ENCODE peak calls at places on chromosomes 5 and 9, in ten cellular contexts. One of them, this sample, is unnamed.

GRCh38 chr9:13970018-13970417 is 343.9 kb downstream of the NFIB start:
- DNase-seq in neural progenitor cell: no peak
- DNase-seq in mucosa of descending colon: no peak
- DNase-seq in WTC11: no peak
- DNase-seq in body of pancreas: no peak
- DNase-seq in GM13977: no peak
- DNase-seq in IMR-90: no peak
- DNase-seq in GM12865: no peak
- DNase-seq in CD4-positive, alpha-beta T cell: no peak
- DNase-seq in thyroid gland: no peak
- DNase-seq in this sample: no peak

GRCh38 chr9:18678846-18679245 is 204.9 kb downstream of the ADAMTSL1 start:
- DNase-seq in body of pancreas: no peak
- DNase-seq in WTC11: no peak
- DNase-seq in CD4-positive, alpha-beta T cell: no peak
- DNase-seq in mucosa of descending colon: no peak
- DNase-seq in GM12865: no peak
- DNase-seq in IMR-90: no peak
- DNase-seq in GM13977: no peak
- DNase-seq in thyroid gland: no peak
- DNase-seq in neural progenitor cell: no peak
- DNase-seq in this sample: no peak

GRCh38 chr9:17742065-17742464 is 163.2 kb downstream of the SH3GL2 start:
- DNase-seq in neural progenitor cell: peak; percentile 65
- DNase-seq in body of pancreas: no peak
- DNase-seq in GM12865: no peak
- DNase-seq in mucosa of descending colon: no peak
- DNase-seq in thyroid gland: no peak
- DNase-seq in CD4-positive, alpha-beta T cell: no peak
- DNase-seq in GM13977: no peak
- DNase-seq in IMR-90: no peak
- DNase-seq in WTC11: peak; percentile 17
- DNase-seq in this sample: no peak

GRCh38 chr5:151795426-151795825 is 23.7 kb downstream of the G3BP1 start:
- DNase-seq in mucosa of descending colon: no peak
- DNase-seq in neural progenitor cell: no peak
- DNase-seq in IMR-90: no peak
- DNase-seq in GM12865: no peak
- DNase-seq in GM13977: no peak
- DNase-seq in WTC11: no peak
- DNase-seq in CD4-positive, alpha-beta T cell: no peak
- DNase-seq in body of pancreas: no peak
- DNase-seq in thyroid gland: no peak
- DNase-seq in this sample: no peak

GRCh38 chr9:126558051-126558665 is 55.6 kb upstream of the LMX1B start:
- DNase-seq in body of pancreas: peak; percentile 72
- DNase-seq in neural progenitor cell: peak; percentile 68
- DNase-seq in GM13977: peak; percentile 86
- DNase-seq in thyroid gland: peak; percentile 85
- DNase-seq in mucosa of descending colon: no peak
- DNase-seq in CD4-positive, alpha-beta T cell: peak; percentile 62
- DNase-seq in IMR-90: peak; percentile 22
- DNase-seq in WTC11: peak; percentile 85
- DNase-seq in GM12865: peak; percentile 61
- DNase-seq in this sample: peak; percentile 84

GRCh38 chr5:60295423-60295822 is 401.9 kb upstream of the PDE4D start:
- DNase-seq in WTC11: peak; percentile 43
- DNase-seq in CD4-positive, alpha-beta T cell: no peak
- DNase-seq in GM13977: no peak
- DNase-seq in GM12865: peak; percentile 57
- DNase-seq in mucosa of descending colon: no peak
- DNase-seq in IMR-90: peak; percentile 5
- DNase-seq in body of pancreas: peak; percentile 25
- DNase-seq in neural progenitor cell: peak; percentile 68
- DNase-seq in thyroid gland: peak; percentile 17
- DNase-seq in this sample: peak; percentile 9

GRCh38 chr5:21646469-21646868 is 1206.7 kb downstream of the CDH12 start:
- DNase-seq in mucosa of descending colon: no peak
- DNase-seq in IMR-90: peak; percentile 40
- DNase-seq in CD4-positive, alpha-beta T cell: no peak
- DNase-seq in thyroid gland: no peak
- DNase-seq in body of pancreas: no peak
- DNase-seq in neural progenitor cell: no peak
- DNase-seq in GM12865: no peak
- DNase-seq in GM13977: no peak
- DNase-seq in WTC11: no peak
- DNase-seq in this sample: no peak

GRCh38 chr5:7078901-7079300 is 317.0 kb upstream of the ADCY2 start:
- DNase-seq in GM12865: peak; percentile 3
- DNase-seq in CD4-positive, alpha-beta T cell: no peak
- DNase-seq in neural progenitor cell: peak; percentile 66
- DNase-seq in IMR-90: no peak
- DNase-seq in WTC11: peak; percentile 50
- DNase-seq in thyroid gland: no peak
- DNase-seq in GM13977: no peak
- DNase-seq in body of pancreas: no peak
- DNase-seq in mucosa of descending colon: no peak
- DNase-seq in this sample: no peak

GRCh38 chr5:171984748-171985419 is 21.6 kb downstream of the FBXW11 start:
- DNase-seq in mucosa of descending colon: no peak
- DNase-seq in body of pancreas: no peak
- DNase-seq in WTC11: no peak
- DNase-seq in GM12865: peak; percentile 58
- DNase-seq in GM13977: no peak
- DNase-seq in IMR-90: peak; percentile 98
- DNase-seq in CD4-positive, alpha-beta T cell: no peak
- DNase-seq in thyroid gland: no peak
- DNase-seq in neural progenitor cell: no peak
- DNase-seq in this sample: no peak

GRCh38 chr5:144522698-144523097 is 352.0 kb downstream of the KCTD16 start:
- DNase-seq in mucosa of descending colon: no peak
- DNase-seq in thyroid gland: no peak
- DNase-seq in WTC11: no peak
- DNase-seq in GM13977: no peak
- DNase-seq in neural progenitor cell: no peak
- DNase-seq in body of pancreas: no peak
- DNase-seq in IMR-90: no peak
- DNase-seq in GM12865: no peak
- DNase-seq in CD4-positive, alpha-beta T cell: no peak
- DNase-seq in this sample: no peak

GRCh38 chr5:25754895-25755294 is 1110.1 kb upstream of the CDH10 start:
- DNase-seq in IMR-90: no peak
- DNase-seq in body of pancreas: no peak
- DNase-seq in GM13977: no peak
- DNase-seq in mucosa of descending colon: no peak
- DNase-seq in WTC11: no peak
- DNase-seq in GM12865: peak; percentile 1
- DNase-seq in thyroid gland: no peak
- DNase-seq in neural progenitor cell: peak; percentile 21
- DNase-seq in CD4-positive, alpha-beta T cell: no peak
- DNase-seq in this sample: no peak

GRCh38 chr5:24363789-24364534 is 280.8 kb downstream of the CDH10 start:
- DNase-seq in CD4-positive, alpha-beta T cell: no peak
- DNase-seq in IMR-90: no peak
- DNase-seq in GM12865: no peak
- DNase-seq in GM13977: no peak
- DNase-seq in mucosa of descending colon: no peak
- DNase-seq in thyroid gland: no peak
- DNase-seq in neural progenitor cell: no peak
- DNase-seq in body of pancreas: no peak
- DNase-seq in WTC11: no peak
- DNase-seq in this sample: no peak

GRCh38 chr5:105868038-105868775 is 1802.5 kb downstream of the EFNA5 start:
- DNase-seq in thyroid gland: no peak
- DNase-seq in neural progenitor cell: no peak
- DNase-seq in CD4-positive, alpha-beta T cell: no peak
- DNase-seq in GM12865: no peak
- DNase-seq in GM13977: no peak
- DNase-seq in IMR-90: no peak
- DNase-seq in mucosa of descending colon: no peak
- DNase-seq in body of pancreas: peak; percentile 15
- DNase-seq in WTC11: no peak
- DNase-seq in this sample: no peak

GRCh38 chr5:73908440-73908839 is 282.4 kb downstream of the ARHGEF28 start:
- DNase-seq in mucosa of descending colon: no peak
- DNase-seq in CD4-positive, alpha-beta T cell: no peak
- DNase-seq in thyroid gland: no peak
- DNase-seq in GM13977: no peak
- DNase-seq in IMR-90: no peak
- DNase-seq in body of pancreas: no peak
- DNase-seq in neural progenitor cell: no peak
- DNase-seq in WTC11: no peak
- DNase-seq in GM12865: no peak
- DNase-seq in this sample: no peak

GRCh38 chr5:154254886-154255285 is 64.4 kb downstream of the GALNT10 start:
- DNase-seq in neural progenitor cell: no peak
- DNase-seq in CD4-positive, alpha-beta T cell: no peak
- DNase-seq in thyroid gland: no peak
- DNase-seq in WTC11: no peak
- DNase-seq in mucosa of descending colon: no peak
- DNase-seq in IMR-90: no peak
- DNase-seq in GM12865: no peak
- DNase-seq in body of pancreas: no peak
- DNase-seq in GM13977: no peak
- DNase-seq in this sample: no peak

GRCh38 chr9:128244443-128245226 is 31.2 kb downstream of the GOLGA2 start:
- DNase-seq in WTC11: peak; percentile 74
- DNase-seq in IMR-90: peak; percentile 86
- DNase-seq in mucosa of descending colon: peak; percentile 83
- DNase-seq in body of pancreas: peak; percentile 47
- DNase-seq in GM12865: no peak
- DNase-seq in neural progenitor cell: peak; percentile 62
- DNase-seq in CD4-positive, alpha-beta T cell: no peak
- DNase-seq in GM13977: no peak
- DNase-seq in thyroid gland: peak; percentile 35
- DNase-seq in this sample: no peak

GRCh38 chr5:149549461-149550266 is 1.6 kb downstream of the CSNK1A1 start:
- DNase-seq in GM12865: peak; percentile 76
- DNase-seq in mucosa of descending colon: no peak
- DNase-seq in WTC11: no peak
- DNase-seq in body of pancreas: no peak
- DNase-seq in neural progenitor cell: peak; percentile 71
- DNase-seq in CD4-positive, alpha-beta T cell: no peak
- DNase-seq in GM13977: peak; percentile 49
- DNase-seq in IMR-90: peak; percentile 66
- DNase-seq in thyroid gland: peak; percentile 19
- DNase-seq in this sample: peak; percentile 57

GRCh38 chr9:4849364-4849763 is 56.6 kb downstream of the RCL1 start:
- DNase-seq in thyroid gland: no peak
- DNase-seq in CD4-positive, alpha-beta T cell: no peak
- DNase-seq in body of pancreas: no peak
- DNase-seq in GM12865: no peak
- DNase-seq in neural progenitor cell: no peak
- DNase-seq in GM13977: no peak
- DNase-seq in WTC11: no peak
- DNase-seq in mucosa of descending colon: no peak
- DNase-seq in IMR-90: no peak
- DNase-seq in this sample: no peak
- TF ChIP-seq CTCF in thyroid gland: peak; percentile 19
- TF ChIP-seq CTCF in CD4-positive, alpha-beta T cell: no peak
- TF ChIP-seq CTCF in body of pancreas: no peak
- TF ChIP-seq CTCF in GM12865: no peak
- TF ChIP-seq CTCF in neural progenitor cell: no peak
- TF ChIP-seq CTCF in GM13977: no peak
- TF ChIP-seq CTCF in WTC11: no peak
- TF ChIP-seq CTCF in mucosa of descending colon: no peak
- TF ChIP-seq CTCF in IMR-90: no peak
- TF ChIP-seq CTCF in this sample: peak; percentile 6

GRCh38 chr5:16550316-16550952 is 66.4 kb downstream of the RETREG1 start:
- DNase-seq in thyroid gland: peak; percentile 27
- DNase-seq in WTC11: peak; percentile 56
- DNase-seq in mucosa of descending colon: no peak
- DNase-seq in GM12865: peak; percentile 78
- DNase-seq in body of pancreas: peak; percentile 68
- DNase-seq in CD4-positive, alpha-beta T cell: no peak
- DNase-seq in IMR-90: peak; percentile 49
- DNase-seq in GM13977: peak; percentile 63
- DNase-seq in neural progenitor cell: peak; percentile 68
- DNase-seq in this sample: peak; percentile 60

GRCh38 chr5:16551628-16552027 is 65.2 kb downstream of the RETREG1 start:
- DNase-seq in thyroid gland: no peak
- DNase-seq in IMR-90: no peak
- DNase-seq in GM12865: no peak
- DNase-seq in WTC11: no peak
- DNase-seq in body of pancreas: no peak
- DNase-seq in GM13977: no peak
- DNase-seq in mucosa of descending colon: no peak
- DNase-seq in neural progenitor cell: no peak
- DNase-seq in CD4-positive, alpha-beta T cell: no peak
- DNase-seq in this sample: no peak

GRCh38 chr5:16554110-16554509 is 62.7 kb downstream of the RETREG1 start:
- DNase-seq in body of pancreas: peak; percentile 41
- DNase-seq in IMR-90: no peak
- DNase-seq in GM13977: no peak
- DNase-seq in GM12865: no peak
- DNase-seq in mucosa of descending colon: peak; percentile 62
- DNase-seq in CD4-positive, alpha-beta T cell: no peak
- DNase-seq in WTC11: no peak
- DNase-seq in neural progenitor cell: no peak
- DNase-seq in thyroid gland: no peak
- DNase-seq in this sample: no peak

GRCh38 chr5:16549491-16550233 is 67.1 kb downstream of the RETREG1 start:
- DNase-seq in GM12865: no peak
- DNase-seq in mucosa of descending colon: no peak
- DNase-seq in thyroid gland: no peak
- DNase-seq in body of pancreas: no peak
- DNase-seq in GM13977: no peak
- DNase-seq in IMR-90: no peak
- DNase-seq in WTC11: no peak
- DNase-seq in neural progenitor cell: no peak
- DNase-seq in CD4-positive, alpha-beta T cell: no peak
- DNase-seq in this sample: no peak

GRCh38 chr5:16552666-16553343 is 64.0 kb downstream of the RETREG1 start:
- DNase-seq in IMR-90: peak; percentile 55
- DNase-seq in body of pancreas: peak; percentile 89
- DNase-seq in WTC11: peak; percentile 83
- DNase-seq in mucosa of descending colon: peak; percentile 66
- DNase-seq in CD4-positive, alpha-beta T cell: peak; percentile 26
- DNase-seq in thyroid gland: peak; percentile 90
- DNase-seq in neural progenitor cell: peak; percentile 84
- DNase-seq in GM13977: peak; percentile 37
- DNase-seq in GM12865: peak; percentile 65
- DNase-seq in this sample: peak; percentile 44
- TF ChIP-seq CTCF in IMR-90: peak; percentile 73
- TF ChIP-seq CTCF in body of pancreas: peak; percentile 77
- TF ChIP-seq CTCF in WTC11: peak; percentile 55
- TF ChIP-seq CTCF in mucosa of descending colon: peak; percentile 59
- TF ChIP-seq CTCF in CD4-positive, alpha-beta T cell: peak; percentile 79
- TF ChIP-seq CTCF in thyroid gland: peak; percentile 75
- TF ChIP-seq CTCF in neural progenitor cell: peak; percentile 88
- TF ChIP-seq CTCF in GM13977: peak; percentile 86
- TF ChIP-seq CTCF in GM12865: peak; percentile 82
- TF ChIP-seq CTCF in this sample: peak; percentile 74

GRCh38 chr5:36177715-36178556 is 26.0 kb downstream of the SKP2 start:
- DNase-seq in body of pancreas: peak; percentile 25
- DNase-seq in neural progenitor cell: peak; percentile 50
- DNase-seq in WTC11: no peak
- DNase-seq in GM12865: peak; percentile 44
- DNase-seq in GM13977: no peak
- DNase-seq in IMR-90: peak; percentile 65
- DNase-seq in mucosa of descending colon: no peak
- DNase-seq in CD4-positive, alpha-beta T cell: no peak
- DNase-seq in thyroid gland: peak; percentile 15
- DNase-seq in this sample: no peak
- TF ChIP-seq CTCF in body of pancreas: peak; percentile 57
- TF ChIP-seq CTCF in neural progenitor cell: peak; percentile 61
- TF ChIP-seq CTCF in WTC11: no peak
- TF ChIP-seq CTCF in GM12865: peak; percentile 22
- TF ChIP-seq CTCF in GM13977: peak; percentile 39
- TF ChIP-seq CTCF in IMR-90: peak; percentile 63
- TF ChIP-seq CTCF in mucosa of descending colon: peak; percentile 12
- TF ChIP-seq CTCF in CD4-positive, alpha-beta T cell: peak; percentile 12
- TF ChIP-seq CTCF in thyroid gland: peak; percentile 70
- TF ChIP-seq CTCF in this sample: no peak

GRCh38 chr9:38030658-38031057 is 38.4 kb downstream of the SHB start:
- DNase-seq in IMR-90: no peak
- DNase-seq in mucosa of descending colon: no peak
- DNase-seq in GM13977: no peak
- DNase-seq in thyroid gland: no peak
- DNase-seq in body of pancreas: no peak
- DNase-seq in GM12865: no peak
- DNase-seq in CD4-positive, alpha-beta T cell: no peak
- DNase-seq in neural progenitor cell: no peak
- DNase-seq in WTC11: no peak
- DNase-seq in this sample: no peak
- TF ChIP-seq CTCF in IMR-90: no peak
- TF ChIP-seq CTCF in mucosa of descending colon: no peak
- TF ChIP-seq CTCF in GM13977: no peak
- TF ChIP-seq CTCF in thyroid gland: no peak
- TF ChIP-seq CTCF in body of pancreas: no peak
- TF ChIP-seq CTCF in GM12865: peak; percentile 26
- TF ChIP-seq CTCF in CD4-positive, alpha-beta T cell: no peak
- TF ChIP-seq CTCF in neural progenitor cell: no peak
- TF ChIP-seq CTCF in WTC11: no peak
- TF ChIP-seq CTCF in this sample: no peak

This sample was measured in GM10248.